ENCODE peak calls at places on chromosome 1, in five cellular contexts. M is H54, D is hypothalamus, B is left lung, X is posterior vena cava. U is an unnamed sample.
A peak's percentile ranks its signal among the peaks of the same experiment; 100 is the strongest.

GRCh38 chr1:243903904-243904303 is 53.9 kb upstream of the AKT3 start:
- DNase-seq in M (no peak), D (no peak), B (no peak), X (no peak), U (no peak)

GRCh38 chr1:27591622-27592021 is 12.3 kb downstream of the AHDC1 start:
- DNase-seq in M (no peak), D (no peak), B (no peak), X (no peak), U (no peak)

GRCh38 chr1:29236743-29236992 is 346 bp downstream of the PTPRU start:
- DNase-seq in M (no peak), D (no peak), B (no peak), X (peak; percentile 80), U (no peak)

GRCh38 chr1:192579319-192579738 is 3.8 kb downstream of the RGS1 start:
- DNase-seq in M (no peak), D (no peak), B (no peak), X (no peak), U (no peak)

GRCh38 chr1:203769505-203770343 is 4.7 kb downstream of the LAX1 start:
- DNase-seq in M (no peak), D (no peak), B (peak; percentile 75), X (peak; percentile 88), U (no peak)

GRCh38 chr1:46692806-46693770 is 21.4 kb downstream of the TEX38 start:
- DNase-seq in M (no peak), D (no peak), B (no peak), X (no peak), U (no peak)

GRCh38 chr1:149936076-149936991 is at the start of gene MTMR11:
- DNase-seq in M (peak; percentile 50), D (no peak), B (no peak), X (peak; percentile 80), U (no peak)

GRCh38 chr1:229884765-229885164 is 182.3 kb upstream of the GALNT2 start:
- DNase-seq in M (no peak), D (no peak), B (no peak), X (no peak), U (no peak)

GRCh38 chr1:183575606-183576005 is 14.7 kb downstream of the NCF2 start:
- DNase-seq in M (no peak), D (no peak), B (no peak), X (no peak), U (no peak)

GRCh38 chr1:168987330-168987729 is 119.2 kb upstream of the ATP1B1 start:
- DNase-seq in M (no peak), D (no peak), B (no peak), X (no peak), U (no peak)

U was measured in HCT116.